ENCODE peak calls at places on chromosome 19, in eight cellular contexts. F is SW480; M is tibial nerve; G is left colon; T is activated naive CD8-positive, alpha-beta T cell treated with anti-CD3 and anti-CD28 coated beads, Interleukin-2, amount 50 U/mL, for 24 hours; A is midbrain; O is naive thymus-derived CD4-positive, alpha-beta T cell; U is neural crest cell. C is an unnamed sample.

GRCh38 chr19:20999731-21000352 is 20.6 kb upstream of the ZNF430 start:
- DNase-seq in G (peak; percentile 76), T (peak; percentile 85), F (no peak), A (peak; percentile 95), M (peak; percentile 53), U (peak; percentile 79), O (peak; percentile 86), C (peak; percentile 88)

GRCh38 chr19:16590876-16591802 is 18.9 kb upstream of the SLC35E1 start:
- DNase-seq in A (no peak), M (no peak), G (no peak), F (no peak), T (no peak), U (no peak), O (no peak), C (no peak)

GRCh38 chr19:14758816-14759215 is 19.5 kb downstream of the ADGRE2 start:
- DNase-seq in G (peak; percentile 11), U (no peak), O (no peak), A (no peak), F (no peak), M (no peak), T (no peak), C (no peak)

GRCh38 chr19:38654478-38655079 is 7.1 kb downstream of the ACTN4 start:
- DNase-seq in G (no peak), U (no peak), M (no peak), F (no peak), O (no peak), T (no peak), A (no peak), C (no peak)

GRCh38 chr19:33621811-33622504 is at the start of gene CHST8:
- DNase-seq in U (peak; percentile 61), T (no peak), O (no peak), G (peak; percentile 43), F (peak; percentile 17), M (no peak), A (peak; percentile 11), C (no peak)

GRCh38 chr19:30319876-30320275 is 52.3 kb upstream of the ZNF536 start:
- DNase-seq in F (no peak), A (no peak), M (no peak), O (no peak), U (no peak), G (no peak), T (no peak), C (no peak)

GRCh38 chr19:13859361-13859880 is 17.5 kb upstream of the NANOS3 start:
- DNase-seq in U (no peak), O (no peak), T (no peak), M (no peak), F (no peak), G (no peak), A (no peak), C (no peak)

GRCh38 chr19:18086590-18087138 is at the start of gene IL12RB1:
- DNase-seq in A (peak; percentile 7), M (no peak), O (peak; percentile 73), T (peak; percentile 63), G (peak; percentile 34), U (no peak), F (no peak), C (peak; percentile 73)

GRCh38 chr19:7989071-7989575 is 16.3 kb downstream of the ELAVL1 start:
- DNase-seq in A (no peak), F (peak; percentile 25), U (no peak), O (no peak), M (no peak), G (no peak), T (no peak), C (no peak)

GRCh38 chr19:755063-755462 is 4.2 kb downstream of the MISP start:
- DNase-seq in M (no peak), U (no peak), T (no peak), F (no peak), A (no peak), G (peak; percentile 82), O (no peak), C (no peak)

GRCh38 chr19:16184665-16185122 is 516 bp upstream of the FAM32A start:
- DNase-seq in T (no peak), M (no peak), F (no peak), A (no peak), U (no peak), O (no peak), G (no peak), C (no peak)

GRCh38 chr19:47071731-47072130 is 23.3 kb upstream of the TMEM160 start:
- DNase-seq in A (no peak), M (no peak), O (no peak), G (no peak), U (no peak), T (no peak), F (no peak), C (no peak)

GRCh38 chr19:57665261-57665806 is 3.4 kb upstream of the ZSCAN4 start:
- DNase-seq in O (no peak), A (no peak), M (no peak), U (no peak), G (no peak), T (no peak), F (no peak), C (no peak)

GRCh38 chr19:1173160-1173844 is 766 bp downstream of the SBNO2 start:
- DNase-seq in T (peak; percentile 25), O (no peak), M (no peak), A (no peak), U (no peak), F (no peak), G (peak; percentile 55), C (no peak)

GRCh38 chr19:11279505-11280236 is 16.3 kb upstream of the TSPAN16 start:
- DNase-seq in G (no peak), O (peak; percentile 78), M (no peak), T (peak; percentile 22), F (peak; percentile 75), U (no peak), A (no peak), C (peak; percentile 74)

GRCh38 chr19:2249880-2250764 is 999 bp downstream of the AMH start:
- DNase-seq in O (no peak), M (no peak), F (no peak), T (no peak), U (no peak), G (no peak), A (no peak), C (no peak)

GRCh38 chr19:55481148-55482127 is 3.5 kb upstream of the NAT14 start:
- DNase-seq in T (no peak), U (no peak), F (no peak), G (no peak), M (no peak), A (no peak), O (no peak), C (no peak)

GRCh38 chr19:12922959-12923358 is 3.9 kb upstream of the SYCE2 start:
- DNase-seq in O (no peak), F (no peak), T (no peak), A (no peak), G (no peak), U (no peak), M (no peak), C (no peak)

GRCh38 chr19:33477781-33478180 is 43.8 kb downstream of the PEPD start:
- DNase-seq in M (no peak), O (no peak), U (no peak), F (no peak), T (no peak), G (no peak), A (no peak), C (no peak)

GRCh38 chr19:6677924-6678689 is 8.1 kb upstream of the TNFSF14 start:
- DNase-seq in U (peak; percentile 64), M (no peak), A (no peak), G (no peak), T (peak; percentile 78), O (no peak), F (no peak), C (peak; percentile 81)

GRCh38 chr19:1837625-1838105 is 10.6 kb downstream of the REXO1 start:
- DNase-seq in G (peak; percentile 67), T (peak; percentile 79), U (peak; percentile 84), F (no peak), O (peak; percentile 31), A (peak; percentile 8), M (no peak), C (peak; percentile 89)

GRCh38 chr19:44401108-44401786 is at the start of gene ZNF285:
- DNase-seq in O (peak; percentile 79), F (no peak), T (peak; percentile 80), U (peak; percentile 89), A (no peak), G (peak; percentile 94), M (peak; percentile 67), C (peak; percentile 78)

GRCh38 chr19:56110515-56111448 is 10.3 kb downstream of the ZNF787 start:
- DNase-seq in M (no peak), U (no peak), F (no peak), O (no peak), G (peak; percentile 61), T (no peak), A (no peak), C (peak; percentile 45)

GRCh38 chr19:33905937-33906577 is 109.4 kb downstream of the KCTD15 start:
- DNase-seq in A (no peak), F (peak; percentile 67), G (peak; percentile 83), T (peak; percentile 8), M (peak; percentile 23), O (no peak), U (peak; percentile 18), C (peak; percentile 49)

GRCh38 chr19:6086081-6086858 is 24.0 kb downstream of the RFX2 start:
- DNase-seq in M (no peak), T (no peak), A (no peak), G (no peak), U (no peak), F (no peak), O (no peak), C (no peak)

GRCh38 chr19:12464769-12465725 is 19.6 kb downstream of the ZNF709 start:
- DNase-seq in G (no peak), A (no peak), M (no peak), F (no peak), U (no peak), T (no peak), O (no peak), C (no peak)

GRCh38 chr19:33029746-33030303 is 34.9 kb downstream of the RHPN2 start:
- DNase-seq in M (no peak), U (no peak), F (no peak), T (no peak), A (no peak), G (no peak), O (no peak), C (no peak)

GRCh38 chr19:4318460-4318859 is 14.1 kb downstream of the FSD1 start:
- DNase-seq in U (no peak), O (no peak), A (no peak), F (no peak), M (no peak), G (no peak), T (no peak), C (no peak)

GRCh38 chr19:55087542-55087935 is 11.9 kb downstream of the EPS8L1 start:
- DNase-seq in M (no peak), A (no peak), U (no peak), O (no peak), F (no peak), T (no peak), G (no peak), C (no peak)

GRCh38 chr19:21238670-21239069 is 90.5 kb downstream of the ZNF708 start:
- DNase-seq in F (no peak), T (no peak), A (no peak), M (no peak), G (no peak), O (no peak), U (no peak), C (no peak)

GRCh38 chr19:34577531-34578101 is 96.1 kb downstream of the WTIP start:
- DNase-seq in F (no peak), A (no peak), M (no peak), O (no peak), T (no peak), U (no peak), G (no peak), C (no peak)

GRCh38 chr19:50912727-50913716 is 1.8 kb upstream of the KLK4 start:
- DNase-seq in F (peak; percentile 54), T (peak; percentile 46), A (no peak), O (no peak), U (no peak), M (no peak), G (no peak), C (peak; percentile 68)

GRCh38 chr19:53511933-53512374 is 26.0 kb upstream of the ZNF331 start:
- DNase-seq in A (peak; percentile 40), G (peak; percentile 52), F (peak; percentile 48), M (peak; percentile 29), U (peak; percentile 57), O (peak; percentile 40), T (peak; percentile 52), C (peak; percentile 48)

GRCh38 chr19:55418185-55418584 is 10.6 kb upstream of the UBE2S start:
- DNase-seq in M (no peak), U (peak; percentile 70), F (peak; percentile 79), O (peak; percentile 62), A (peak; percentile 82), G (peak; percentile 62), T (peak; percentile 53), C (peak; percentile 77)